ENCODE peak calls at places on chromosomes 7 and 10, in five cellular contexts. One of them, this sample, is unnamed.

GRCh38 chr7:139124084-139124914 is 14.8 kb upstream of the ZC3HAV1 start:
- DNase-seq in NCI-H1105: no peak
- DNase-seq in heart right ventricle: no peak
- DNase-seq in kidney tubule cell: no peak
- DNase-seq in HS-5: no peak
- DNase-seq in this sample: no peak

GRCh38 chr7:41244246-41244645 is 458.6 kb downstream of the INHBA start:
- DNase-seq in NCI-H1105: no peak
- DNase-seq in heart right ventricle: no peak
- DNase-seq in kidney tubule cell: peak
- DNase-seq in HS-5: no peak
- DNase-seq in this sample: no peak

GRCh38 chr10:68598978-68599753 is 39.0 kb downstream of the TET1 start:
- DNase-seq in NCI-H1105: peak
- DNase-seq in heart right ventricle: peak
- DNase-seq in kidney tubule cell: peak
- DNase-seq in HS-5: no peak
- DNase-seq in this sample: peak

GRCh38 chr10:119265691-119266090 is 58.3 kb downstream of the GRK5 start:
- DNase-seq in NCI-H1105: no peak
- DNase-seq in heart right ventricle: no peak
- DNase-seq in kidney tubule cell: no peak
- DNase-seq in HS-5: no peak
- DNase-seq in this sample: no peak

GRCh38 chr7:69246758-69247157 is 351.5 kb upstream of the AUTS2 start:
- DNase-seq in NCI-H1105: no peak
- DNase-seq in heart right ventricle: no peak
- DNase-seq in kidney tubule cell: no peak
- DNase-seq in HS-5: no peak
- DNase-seq in this sample: no peak

GRCh38 chr10:80400136-80400804 is 8.1 kb upstream of the PRXL2A start:
- DNase-seq in NCI-H1105: no peak
- DNase-seq in heart right ventricle: no peak
- DNase-seq in kidney tubule cell: no peak
- DNase-seq in HS-5: no peak
- DNase-seq in this sample: no peak

GRCh38 chr10:22335204-22335956 is 9.9 kb upstream of the SPAG6 start:
- DNase-seq in NCI-H1105: no peak
- DNase-seq in heart right ventricle: peak
- DNase-seq in kidney tubule cell: peak
- DNase-seq in HS-5: no peak
- DNase-seq in this sample: no peak

GRCh38 chr7:22120391-22121053 is 174.8 kb upstream of the CDCA7L start:
- DNase-seq in NCI-H1105: no peak
- DNase-seq in heart right ventricle: no peak
- DNase-seq in kidney tubule cell: no peak
- DNase-seq in HS-5: no peak
- DNase-seq in this sample: no peak